ENCODE peak calls at places on chromosomes 6 and 20, in five cellular contexts. S is choroid plexus epithelial cell, F is mammary epithelial cell, M is transverse colon, C is K562. Q is an unnamed sample.

GRCh38 chr6:15906393-15906976 is 222.4 kb upstream of the MYLIP start:
- DNase-seq in M (no peak), C (no peak), S (no peak), F (no peak), Q (peak)

GRCh38 chr20:41371361-41371760 is 4.7 kb upstream of the EMILIN3 start:
- DNase-seq in M (no peak), S (no peak), C (no peak), F (no peak), Q (no peak)

GRCh38 chr20:24618739-24619138 is 149.3 kb downstream of the SYNDIG1 start:
- DNase-seq in S (no peak), F (no peak), C (no peak), M (no peak), Q (no peak)

GRCh38 chr6:15351631-15352030 is 105.8 kb downstream of the JARID2 start:
- DNase-seq in M (no peak), F (peak), C (no peak), S (peak), Q (no peak)

GRCh38 chr6:87155920-87156600 is 695 bp downstream of the ZNF292 start:
- DNase-seq in C (peak), F (peak), M (peak), S (peak), Q (peak)

GRCh38 chr6:33837971-33838665 is 34.3 kb upstream of the MLN start:
- DNase-seq in C (no peak), F (peak), S (peak), M (no peak), Q (peak)

GRCh38 chr6:139891471-139891870 is 517.0 kb upstream of the CITED2 start:
- DNase-seq in F (no peak), M (no peak), S (peak), C (no peak), Q (no peak)

GRCh38 chr6:163323719-163324118 is 90.8 kb upstream of the QKI start:
- DNase-seq in C (no peak), M (no peak), F (no peak), S (no peak), Q (peak)

GRCh38 chr20:43537921-43538854 is 20.6 kb upstream of the SGK2 start:
- DNase-seq in S (peak), F (peak), M (peak), C (peak), Q (peak)

GRCh38 chr6:11938285-11938890 is 73.7 kb upstream of the HIVEP1 start:
- DNase-seq in C (peak), M (peak), S (no peak), F (no peak), Q (peak)

GRCh38 chr6:43990627-43991619 is 136.3 kb downstream of the MRPL14 start:
- DNase-seq in S (peak), F (no peak), M (peak), C (peak), Q (no peak)

GRCh38 chr6:116268589-116269293 is 11.0 kb downstream of the TSPYL1 start:
- DNase-seq in F (peak), C (peak), S (peak), M (no peak), Q (no peak)

GRCh38 chr6:8415305-8415704 is 20.0 kb downstream of the SLC35B3 start:
- DNase-seq in C (no peak), F (no peak), M (no peak), S (no peak), Q (no peak)

GRCh38 chr20:25089662-25090061 is 7.7 kb upstream of the VSX1 start:
- DNase-seq in S (no peak), C (no peak), F (no peak), M (no peak), Q (no peak)

GRCh38 chr20:19254086-19254821 is 41.8 kb downstream of the SLC24A3 start:
- DNase-seq in S (peak), M (no peak), C (no peak), F (no peak), Q (peak)

GRCh38 chr20:34061695-34062094 is 50.3 kb downstream of the EIF2S2 start:
- DNase-seq in M (no peak), C (no peak), F (no peak), S (no peak), Q (no peak)

GRCh38 chr20:34401741-34402455 is 38.8 kb downstream of the ITCH start:
- DNase-seq in F (no peak), C (no peak), S (peak), M (no peak), Q (no peak)

GRCh38 chr6:125904871-125905270 is 51.7 kb upstream of the HINT3 start:
- DNase-seq in F (peak), S (peak), C (no peak), M (no peak), Q (no peak)